ENCODE peak calls at places on chromosome 5, in nine cellular contexts. O is NCI-H524; Q is nephron progenitor cell; E is type B pancreatic cell; U is heart left ventricle; L is OCI-M1; I is COR-L47; V is CD8-positive, alpha-beta T cell; J is SIG-M5. N is an unnamed sample.

GRCh38 chr5:135650081-135650480 is 71.3 kb upstream of the CXCL14 start:
- DNase-seq in O (no peak), Q (no peak), E (no peak), U (no peak), L (no peak), I (no peak), V (no peak), J (no peak), N (no peak)

GRCh38 chr5:2282034-2282690 is 399.4 kb upstream of the IRX4 start:
- DNase-seq in O (peak; percentile 52), Q (no peak), E (no peak), U (no peak), L (no peak), I (no peak), V (no peak), J (no peak), N (no peak)

GRCh38 chr5:132239776-132240175 is 12.1 kb upstream of the P4HA2 start:
- DNase-seq in O (no peak), Q (no peak), E (no peak), U (no peak), L (no peak), I (no peak), V (no peak), J (no peak), N (no peak)

GRCh38 chr5:137395011-137395755 is 103.9 kb downstream of the SPOCK1 start:
- DNase-seq in O (peak; percentile 28), Q (no peak), E (no peak), U (no peak), L (no peak), I (peak; percentile 80), V (no peak), J (no peak), N (no peak)

GRCh38 chr5:140605879-140606278 is 27.1 kb downstream of the CD14 start:
- DNase-seq in O (no peak), Q (no peak), E (no peak), U (no peak), L (no peak), I (no peak), V (no peak), J (no peak), N (no peak)

GRCh38 chr5:134659456-134659855 is 10.9 kb downstream of the SEC24A start:
- DNase-seq in O (no peak), Q (no peak), E (no peak), U (no peak), L (no peak), I (no peak), V (no peak), J (no peak), N (no peak)

GRCh38 chr5:43233946-43234345 is 41.9 kb downstream of the NIM1K start:
- DNase-seq in O (no peak), Q (no peak), E (no peak), U (no peak), L (no peak), I (no peak), V (no peak), J (no peak), N (no peak)

GRCh38 chr5:140408750-140409241 is 7.2 kb downstream of the ANKHD1 start:
- DNase-seq in O (no peak), Q (no peak), E (no peak), U (no peak), L (no peak), I (peak; percentile 7), V (no peak), J (no peak), N (no peak)

GRCh38 chr5:127650649-127651048 is 1.8 kb downstream of the CTXN3 start:
- DNase-seq in O (peak; percentile 9), Q (no peak), E (no peak), U (no peak), L (no peak), I (no peak), V (no peak), J (no peak), N (no peak)

GRCh38 chr5:151081426-151082273 is 816 bp upstream of the TNIP1 start:
- DNase-seq in O (peak; percentile 39), Q (no peak), E (no peak), U (no peak), L (peak; percentile 62), I (no peak), V (no peak), J (peak; percentile 40), N (no peak)

GRCh38 chr5:142175039-142175438 is 66.5 kb downstream of the NDFIP1 start:
- DNase-seq in O (peak; percentile 87), Q (no peak), E (no peak), U (no peak), L (no peak), I (no peak), V (no peak), J (no peak), N (no peak)

GRCh38 chr5:116454417-116454927 is 120.2 kb downstream of the SEMA6A start:
- DNase-seq in O (no peak), Q (no peak), E (no peak), U (peak; percentile 20), L (peak; percentile 26), I (no peak), V (no peak), J (no peak), N (no peak)

GRCh38 chr5:56211298-56211865 is 21.7 kb downstream of the ANKRD55 start:
- DNase-seq in O (no peak), Q (peak; percentile 25), E (no peak), U (no peak), L (no peak), I (no peak), V (no peak), J (no peak), N (no peak)

GRCh38 chr5:40904205-40904993 is 4.9 kb upstream of the C7 start:
- DNase-seq in O (peak; percentile 78), Q (peak; percentile 55), E (no peak), U (peak; percentile 67), L (peak; percentile 89), I (peak; percentile 11), V (no peak), J (no peak), N (no peak)

GRCh38 chr5:111386832-111387162 is 125.5 kb downstream of the STARD4 start:
- DNase-seq in O (peak; percentile 55), Q (no peak), E (no peak), U (no peak), L (no peak), I (no peak), V (no peak), J (no peak), N (no peak)

GRCh38 chr5:116492776-116493175 is 81.8 kb downstream of the SEMA6A start:
- DNase-seq in O (no peak), Q (no peak), E (no peak), U (no peak), L (peak; percentile 49), I (no peak), V (no peak), J (no peak), N (no peak)

GRCh38 chr5:2895876-2896275 is 144.4 kb upstream of the IRX2 start:
- DNase-seq in O (no peak), Q (no peak), E (peak; percentile 43), U (no peak), L (no peak), I (no peak), V (no peak), J (no peak), N (no peak)

GRCh38 chr5:154461531-154461930 is 15.7 kb downstream of the SAP30L start:
- DNase-seq in O (peak; percentile 59), Q (no peak), E (no peak), U (no peak), L (no peak), I (no peak), V (no peak), J (no peak), N (no peak)

GRCh38 chr5:157049605-157050004 is 9.3 kb downstream of the HAVCR1 start:
- DNase-seq in O (no peak), Q (no peak), E (no peak), U (no peak), L (no peak), I (no peak), V (no peak), J (no peak), N (no peak)

GRCh38 chr5:53422539-53422938 is 57.9 kb upstream of the FST start:
- DNase-seq in O (no peak), Q (no peak), E (no peak), U (no peak), L (no peak), I (no peak), V (no peak), J (no peak), N (no peak)

GRCh38 chr5:142368529-142368928 is 43.7 kb upstream of the SPRY4 start:
- DNase-seq in O (no peak), Q (no peak), E (no peak), U (no peak), L (no peak), I (no peak), V (no peak), J (no peak), N (no peak)

GRCh38 chr5:174319551-174319950 is 274.0 kb downstream of the NSG2 start:
- DNase-seq in O (no peak), Q (no peak), E (no peak), U (no peak), L (no peak), I (no peak), V (no peak), J (no peak), N (no peak)

GRCh38 chr5:163453705-163454104 is 6.2 kb downstream of the NUDCD2 start:
- DNase-seq in O (no peak), Q (no peak), E (no peak), U (no peak), L (no peak), I (no peak), V (no peak), J (no peak), N (no peak)

GRCh38 chr5:76813982-76814562 is 4.8 kb upstream of the F2RL1 start:
- DNase-seq in O (no peak), Q (no peak), E (no peak), U (no peak), L (no peak), I (no peak), V (no peak), J (no peak), N (no peak)

GRCh38 chr5:673140-673836 is 19.9 kb downstream of the TPPP start:
- DNase-seq in O (no peak), Q (no peak), E (peak; percentile 62), U (no peak), L (no peak), I (no peak), V (no peak), J (no peak), N (peak; percentile 45)

GRCh38 chr5:138453630-138454029 is 11.6 kb upstream of the EGR1 start:
- DNase-seq in O (no peak), Q (no peak), E (no peak), U (no peak), L (no peak), I (no peak), V (no peak), J (no peak), N (peak; percentile 2)

GRCh38 chr5:2802693-2803365 is 51.4 kb upstream of the IRX2 start:
- DNase-seq in O (no peak), Q (no peak), E (no peak), U (no peak), L (no peak), I (no peak), V (no peak), J (no peak), N (no peak)

GRCh38 chr5:107370569-107370968 is 300.2 kb downstream of the EFNA5 start:
- DNase-seq in O (no peak), Q (no peak), E (no peak), U (no peak), L (no peak), I (no peak), V (no peak), J (no peak), N (no peak)

GRCh38 chr5:24773241-24773640 is 128.5 kb upstream of the CDH10 start:
- DNase-seq in O (no peak), Q (no peak), E (no peak), U (no peak), L (no peak), I (no peak), V (no peak), J (no peak), N (no peak)

GRCh38 chr5:62322484-62322883 is 16.5 kb downstream of the KIF2A start:
- DNase-seq in O (no peak), Q (no peak), E (no peak), U (no peak), L (no peak), I (no peak), V (no peak), J (no peak), N (no peak)

GRCh38 chr5:130227699-130228098 is 323.4 kb downstream of the CHSY3 start:
- DNase-seq in O (no peak), Q (no peak), E (no peak), U (no peak), L (peak; percentile 61), I (no peak), V (no peak), J (no peak), N (no peak)